ENCODE peak calls at places on chromosomes 6 and 20, in five cellular contexts. R is upper lobe of left lung, Q is HepG2, J is GM12878, B is K562. K is an unnamed sample. For H3K36me3, the result is how much of the 10 kb centered on the place peaks cover.

GRCh38 chr20:44423480-44423879 is 52.2 kb upstream of the TTPAL start:
- ATAC-seq in J (no peak), Q (no peak), B (no peak), R (no peak), K (no peak)

GRCh38 chr20:20229595-20229994 is 138.3 kb upstream of the INSM1 start:
- ATAC-seq in R (no peak), J (no peak), Q (no peak), B (no peak), K (no peak)

GRCh38 chr20:41411458-41411857 is 44.8 kb upstream of the EMILIN3 start:
- ATAC-seq in R (no peak), B (peak), J (no peak), Q (no peak), K (peak)

GRCh38 chr6:157077251-157077650 is 246.1 kb downstream of the TMEM242 start:
- ATAC-seq in Q (no peak), B (no peak), R (no peak), J (no peak), K (no peak)

GRCh38 chr6:373773-374724 is 17.5 kb upstream of the IRF4 start:
- ATAC-seq in Q (no peak), R (peak), B (no peak), J (no peak), K (no peak)

GRCh38 chr6:13286185-13286584 is 42.2 kb downstream of the TBC1D7 start:
- ATAC-seq in Q (no peak), R (peak), J (peak), B (no peak), K (no peak)

GRCh38 chr6:130724089-130724488 is 103.1 kb upstream of the SMLR1 start:
- ATAC-seq in B (no peak), Q (no peak), J (no peak), R (no peak), K (no peak)

GRCh38 chr20:21353236-21353635 is 44.1 kb downstream of the NKX2-4 start:
- ATAC-seq in J (no peak), R (no peak), Q (no peak), B (no peak), K (no peak)

GRCh38 chr20:62234346-62234745 is 4.0 kb upstream of the OSBPL2 start:
- ATAC-seq in R (no peak), J (no peak), Q (no peak), B (no peak), K (no peak)

GRCh38 chr20:51493346-51493791 is 49.1 kb downstream of the NFATC2 start:
- ATAC-seq in Q (no peak), R (no peak), J (no peak), B (peak), K (no peak)

GRCh38 chr6:134721095-134721400 is 228.9 kb downstream of the ALDH8A1 start:
- ATAC-seq in R (no peak), B (no peak), Q (no peak), J (no peak), K (no peak)

GRCh38 chr6:100905067-100905466 is 23.9 kb upstream of the ASCC3 start:
- ATAC-seq in J (no peak), Q (no peak), B (peak), R (no peak), K (no peak)

GRCh38 chr20:51220293-51220706 is 197.4 kb upstream of the KCNG1 start:
- ATAC-seq in J (peak), R (peak), B (peak), Q (peak), K (no peak)

GRCh38 chr6:165602291-165602690 is 60.8 kb downstream of the PDE10A start:
- ATAC-seq in Q (no peak), B (no peak), R (no peak), J (no peak), K (no peak)

GRCh38 chr20:58913079-58913478 is 60.6 kb downstream of the GNAS start:
- ATAC-seq in R (no peak), J (no peak), Q (peak), B (no peak), K (no peak)

GRCh38 chr20:48294942-48295341 is 509.7 kb upstream of the SULF2 start:
- ATAC-seq in B (no peak), J (no peak), R (no peak), Q (peak), K (no peak)

GRCh38 chr6:90194371-90194841 is 102.2 kb downstream of the BACH2 start:
- ATAC-seq in Q (no peak), R (peak), J (no peak), B (no peak), K (no peak)

GRCh38 chr6:142915129-142915697 is 29.8 kb downstream of the HIVEP2 start:
- ATAC-seq in R (no peak), J (peak), Q (no peak), B (no peak), K (no peak)

GRCh38 chr6:6515691-6516607 is 72.6 kb upstream of the LY86 start:
- ATAC-seq in Q (no peak), B (no peak), J (peak), R (no peak), K (no peak)

GRCh38 chr6:40555092-40555491 is 32.1 kb downstream of the LRFN2 start:
- ATAC-seq in J (no peak), B (no peak), Q (no peak), R (no peak), K (no peak)

GRCh38 chr6:14382381-14383236 is 265.0 kb downstream of the CD83 start:
- ATAC-seq in B (no peak), J (peak), Q (no peak), R (no peak), K (no peak)

GRCh38 chr6:29722773-29723665 is at the start of gene HLA-F:
- ATAC-seq in Q (peak), R (peak), B (no peak), J (peak), K (peak)

GRCh38 chr6:53960311-53960710 is 150.9 kb upstream of the MLIP start:
- ATAC-seq in Q (no peak), J (no peak), B (no peak), R (no peak), K (no peak)

GRCh38 chr6:53287336-53288225 is 61.2 kb downstream of the ELOVL5 start:
- ATAC-seq in Q (no peak), B (no peak), J (no peak), R (no peak), K (peak)

GRCh38 chr6:89035252-89036106 is 45.1 kb upstream of the PNRC1 start:
- ATAC-seq in J (no peak), R (peak), B (peak), Q (peak), K (peak)

GRCh38 chr6:89786970-89787369 is 32.6 kb downstream of the MDN1 start:
- ATAC-seq in J (no peak), B (no peak), Q (peak), R (no peak), K (no peak)

GRCh38 chr6:113596907-113597583 is 260.1 kb upstream of the MARCKS start:
- ATAC-seq in B (no peak), R (peak), J (peak), Q (peak), K (no peak)

GRCh38 chr20:42093542-42094440 is 475.6 kb upstream of the CHD6 start:
- ATAC-seq in J (no peak), R (no peak), B (no peak), Q (no peak), K (no peak)

GRCh38 chr6:88008411-88008810 is 39.2 kb upstream of the SPACA1 start:
- ATAC-seq in J (no peak), Q (no peak), B (no peak), R (no peak), K (no peak)

GRCh38 chr6:11701568-11701967 is 77.0 kb downstream of the ADTRP start:
- ATAC-seq in J (no peak), R (no peak), Q (no peak), B (no peak), K (no peak)

GRCh38 chr20:19249515-19249914 is 37.1 kb downstream of the SLC24A3 start:
- ATAC-seq in B (no peak), R (peak), Q (no peak), J (peak), K (peak)

GRCh38 chr20:5731753-5732366 is 18.3 kb upstream of the SHLD1 start:
- ATAC-seq in Q (peak), B (no peak), R (no peak), J (no peak), K (peak)

DNA sequence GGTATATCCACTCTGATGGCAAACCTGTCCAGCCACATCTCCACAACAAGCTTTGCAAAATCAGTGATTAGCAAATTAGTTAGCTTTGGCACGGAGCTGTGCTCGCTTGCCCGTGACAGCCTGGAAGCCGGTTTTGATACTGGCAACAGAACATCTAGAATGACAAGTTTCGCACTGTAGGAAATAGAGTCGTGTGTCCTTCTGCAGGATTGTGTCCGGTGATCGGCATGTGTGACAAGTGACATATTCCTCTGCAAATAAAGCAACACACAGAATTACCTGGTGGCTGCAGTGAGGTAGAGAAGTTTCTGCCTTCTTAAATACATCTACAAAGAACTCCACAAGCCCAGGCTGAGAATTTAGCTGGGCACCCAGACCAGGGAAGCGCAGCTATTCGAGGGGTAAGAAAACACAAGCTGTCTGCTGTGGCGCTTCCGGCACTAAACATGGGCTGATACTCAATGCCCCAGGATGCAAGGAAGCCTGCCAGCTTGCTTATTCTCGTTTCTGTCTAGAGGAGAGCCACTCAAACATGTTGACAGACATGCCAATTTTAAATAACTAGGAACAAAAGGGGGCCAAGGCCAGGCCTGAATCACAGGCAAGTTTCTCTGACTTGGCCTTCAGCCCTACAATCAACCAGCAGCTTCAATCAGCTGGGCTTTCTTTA is 22.3 kb downstream of the EIF2S2 start:
- ATAC-seq in J (no peak), R (no peak), Q (no peak), B (no peak), K (no peak)
- H3K36me3 ChIP-seq in J (under half), R (half or more), Q (under half), B (half or more), K (under half)

GRCh38 chr6:4370066-4370465 is 234.7 kb upstream of the ECI2 start:
- ATAC-seq in R (peak), B (no peak), Q (no peak), J (no peak), K (no peak)

GRCh38 chr6:4368649-4369048 is 233.3 kb upstream of the ECI2 start:
- ATAC-seq in B (no peak), R (no peak), J (no peak), Q (no peak), K (no peak)

GRCh38 chr6:4367643-4368042 is 232.3 kb upstream of the ECI2 start:
- ATAC-seq in R (no peak), J (no peak), Q (no peak), B (no peak), K (no peak)

GRCh38 chr6:4371207-4371921 is 236.0 kb upstream of the ECI2 start:
- ATAC-seq in B (peak), R (no peak), J (no peak), Q (no peak), K (no peak)

DNA sequence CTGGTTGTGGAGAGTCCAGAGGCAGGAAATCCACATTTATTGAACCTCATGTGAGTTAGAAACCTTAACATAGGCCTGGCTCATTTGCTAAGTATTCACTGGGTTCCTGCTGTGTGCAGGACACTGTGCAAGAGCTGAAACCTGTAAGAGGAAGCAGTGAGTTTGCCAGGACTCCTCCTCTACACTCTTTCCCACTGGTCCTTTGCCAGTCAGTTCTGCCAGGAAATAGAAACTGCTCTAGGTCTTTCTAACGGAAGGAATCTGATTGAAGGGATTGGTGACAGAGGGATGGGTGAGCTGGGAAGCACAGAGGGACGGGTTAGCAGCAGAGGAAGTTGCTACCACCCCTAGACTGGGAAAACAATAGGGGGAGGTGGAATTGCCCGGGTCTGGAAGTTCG is 234.2 kb upstream of the ECI2 start:
- ATAC-seq in Q (no peak), J (no peak), R (peak), B (no peak), K (no peak)
- H3K27ac ChIP-seq in Q (no peak), J (no peak), R (no peak), B (no peak), K (no peak)

DNA sequence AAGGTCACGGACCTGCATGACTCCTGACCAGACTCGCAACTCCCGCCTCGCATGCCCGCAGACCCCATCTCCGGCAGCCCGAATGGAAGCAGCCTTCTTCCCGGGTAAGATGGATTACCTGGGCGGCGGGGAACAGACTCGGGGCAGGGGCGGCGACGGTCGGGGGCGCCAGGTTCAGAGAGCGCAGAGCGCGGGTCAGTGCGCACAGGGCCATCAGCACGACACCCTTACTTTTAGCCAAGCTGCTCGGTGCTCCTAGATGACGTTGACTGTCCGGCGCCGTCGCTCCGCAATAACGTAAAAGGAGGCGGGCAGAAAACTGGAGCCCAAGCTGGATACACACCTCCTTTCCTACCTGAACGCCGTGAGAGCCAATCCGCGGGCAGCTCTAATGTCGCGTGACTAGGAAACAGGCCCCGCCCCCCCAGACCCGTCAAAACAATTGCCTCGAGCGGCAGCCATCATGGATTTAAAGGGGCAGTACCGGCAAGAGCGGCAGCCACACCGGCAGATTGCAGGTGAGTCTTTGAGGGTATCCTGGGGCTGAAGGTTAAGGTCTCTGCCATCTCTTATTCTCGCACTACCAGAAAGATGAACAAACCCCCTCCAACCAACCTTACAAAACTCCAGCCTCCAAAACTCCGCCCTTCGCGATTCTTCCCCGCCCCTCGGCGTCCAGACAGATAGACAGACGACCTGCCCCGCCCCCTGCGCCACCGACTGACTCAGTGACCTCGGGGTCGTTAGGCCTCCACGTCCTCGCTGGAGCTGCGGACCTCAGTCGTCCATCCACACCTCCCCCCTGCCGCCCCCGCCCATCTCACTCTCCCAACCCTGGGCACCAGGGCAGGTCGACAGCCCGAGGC is at the start of the genes KLC4 and MRPL2:
- ATAC-seq in J (peak), Q (peak), R (peak), B (peak), K (peak)
- TF ChIP-seq EP300 in J (no peak), Q (no peak), R (peak), B (no peak), K (no peak)

DNA sequence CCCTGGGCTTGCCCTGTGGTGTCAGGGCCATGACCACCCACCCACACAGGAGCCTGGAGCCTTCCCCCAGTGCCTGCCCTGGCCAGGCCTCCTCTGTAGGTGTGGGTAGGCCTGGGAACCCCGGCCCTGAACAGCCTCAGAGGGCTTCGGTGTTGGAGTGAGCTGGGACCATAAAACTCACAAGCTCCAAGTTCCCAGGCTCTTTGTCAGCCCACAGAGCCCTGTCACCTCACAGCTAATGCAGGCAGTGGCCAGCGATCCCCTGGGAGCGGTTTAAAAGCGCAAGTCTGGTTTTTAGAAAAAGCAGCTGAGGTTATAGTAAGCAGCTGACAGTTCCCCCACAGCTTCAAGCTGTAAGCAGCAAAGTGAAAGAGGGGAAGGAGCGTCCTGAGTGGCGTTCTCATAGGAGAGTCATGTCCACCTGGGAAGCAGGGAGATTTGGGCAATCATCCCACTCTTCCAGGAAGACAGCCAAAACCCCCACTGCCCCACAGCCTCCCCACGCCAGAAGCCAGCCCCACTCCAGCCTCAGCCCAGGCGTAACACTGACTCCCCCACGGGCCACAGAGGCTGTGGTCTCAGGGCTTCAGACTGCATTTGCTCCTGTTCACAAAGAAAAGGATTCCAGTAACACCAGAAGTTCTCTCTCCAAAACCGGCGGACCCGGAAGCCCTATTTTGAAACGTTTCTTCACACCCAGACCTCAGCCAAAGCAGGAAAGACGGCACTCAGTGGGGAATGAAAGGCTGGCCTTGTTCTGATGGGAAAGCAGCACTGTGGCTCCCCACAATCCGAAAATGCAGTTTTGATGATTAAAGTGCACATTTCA is 34.3 kb upstream of the FOXC1 start:
- ATAC-seq in R (peak), B (no peak), Q (peak), J (peak), K (peak)
- H3K36me3 ChIP-seq in R (under half), B (under half), Q (under half), J (under half), K (under half)

GRCh38 chr20:2143594-2143993 is 42.0 kb downstream of the STK35 start:
- ATAC-seq in Q (no peak), J (no peak), R (no peak), B (no peak), K (no peak)

GRCh38 chr20:2140561-2140960 is 38.9 kb downstream of the STK35 start:
- ATAC-seq in B (no peak), Q (no peak), J (no peak), R (peak), K (peak)

GRCh38 chr20:2141592-2142575 is 40.3 kb downstream of the STK35 start:
- ATAC-seq in J (no peak), B (no peak), Q (no peak), R (no peak), K (no peak)

GRCh38 chr20:2144850-2145249 is 43.2 kb downstream of the STK35 start:
- ATAC-seq in R (no peak), Q (no peak), J (no peak), B (no peak), K (no peak)

GRCh38 chr20:2142649-2143048 is 41.0 kb downstream of the STK35 start:
- ATAC-seq in Q (no peak), B (no peak), J (no peak), R (no peak), K (no peak)
- H3K27ac ChIP-seq in Q (no peak), B (no peak), J (no peak), R (no peak), K (no peak)

GRCh38 chr6:28082939-28083338 is 2.6 kb downstream of the ZNF165 start:
- ATAC-seq in R (no peak), B (no peak), J (no peak), Q (no peak), K (no peak)

GRCh38 chr6:28078050-28078449 is 2.3 kb upstream of the ZNF165 start:
- ATAC-seq in J (no peak), Q (no peak), B (no peak), R (no peak), K (no peak)

GRCh38 chr6:28078836-28079235 is 1.5 kb upstream of the ZNF165 start:
- ATAC-seq in J (no peak), Q (no peak), B (no peak), R (no peak), K (no peak)

GRCh38 chr6:28081486-28081751 is 1.1 kb downstream of the ZNF165 start:
- ATAC-seq in R (peak), B (peak), Q (peak), J (peak), K (peak)

GRCh38 chr6:28080631-28081485 is 490 bp downstream of the ZNF165 start:
- ATAC-seq in B (peak), R (peak), Q (peak), J (peak), K (peak)
- TF ChIP-seq EP300 in B (peak), R (no peak), Q (no peak), J (peak), K (no peak)

GRCh38 chr6:104229057-104229456 is 630.7 kb downstream of the HACE1 start:
- ATAC-seq in R (no peak), Q (no peak), B (no peak), J (no peak), K (no peak)

GRCh38 chr6:104227502-104227901 is 632.2 kb downstream of the HACE1 start:
- ATAC-seq in Q (no peak), B (no peak), R (peak), J (no peak), K (no peak)

GRCh38 chr6:104226798-104227444 is 632.8 kb downstream of the HACE1 start:
- ATAC-seq in J (no peak), R (no peak), Q (no peak), B (no peak), K (no peak)
- H3K36me3 ChIP-seq in J (under half), R (under half), Q (under half), B (under half), K (under half)

GRCh38 chr6:151417477-151417876 is 26.1 kb upstream of the ZBTB2 start:
- ATAC-seq in B (no peak), R (no peak), J (no peak), Q (no peak), K (no peak)

GRCh38 chr6:151412905-151413304 is 21.5 kb upstream of the ZBTB2 start:
- ATAC-seq in Q (no peak), J (no peak), B (no peak), R (peak), K (no peak)

GRCh38 chr6:151409679-151410078 is 18.3 kb upstream of the ZBTB2 start:
- ATAC-seq in R (no peak), Q (peak), B (no peak), J (no peak), K (no peak)

GRCh38 chr6:151413372-151414145 is 22.2 kb upstream of the ZBTB2 start:
- ATAC-seq in B (peak), R (no peak), J (no peak), Q (no peak), K (no peak)

GRCh38 chr6:151414641-151415260 is 23.4 kb upstream of the ZBTB2 start:
- ATAC-seq in Q (no peak), J (no peak), R (no peak), B (no peak), K (no peak)
- H3K27ac ChIP-seq in Q (no peak), J (no peak), R (no peak), B (no peak), K (no peak)

K was measured in gastroesophageal sphincter.